ENCODE peak calls at places on chromosomes 11 and 22, in six cellular contexts. One of them, this sample, is unnamed.

GRCh38 chr22:37274380-37274862 is 7.9 kb upstream of the CYTH4 start:
- DNase-seq in WERI-Rb-1: no peak
- DNase-seq in stimulated activated CD4-positive, alpha-beta T cell treated with anti-CD3 and anti-CD28 coated beads, TNF-alpha, amount 100 ng/mL, for 24 hours: no peak
- DNase-seq in effector CD4-positive, alpha-beta T cell: no peak
- DNase-seq in DMS 273 treated with DMSO at 0.1 percent for 48 hours: no peak
- DNase-seq in thyroid gland: peak
- DNase-seq in this sample: no peak

GRCh38 chr22:37237371-37238268 is 6.4 kb downstream of the RAC2 start:
- DNase-seq in WERI-Rb-1: no peak
- DNase-seq in stimulated activated CD4-positive, alpha-beta T cell treated with anti-CD3 and anti-CD28 coated beads, TNF-alpha, amount 100 ng/mL, for 24 hours: no peak
- DNase-seq in effector CD4-positive, alpha-beta T cell: no peak
- DNase-seq in DMS 273 treated with DMSO at 0.1 percent for 48 hours: no peak
- DNase-seq in thyroid gland: no peak
- DNase-seq in this sample: no peak

GRCh38 chr11:111637885-111638284 is 35.6 kb downstream of the SIK2 start:
- DNase-seq in WERI-Rb-1: no peak
- DNase-seq in stimulated activated CD4-positive, alpha-beta T cell treated with anti-CD3 and anti-CD28 coated beads, TNF-alpha, amount 100 ng/mL, for 24 hours: no peak
- DNase-seq in effector CD4-positive, alpha-beta T cell: no peak
- DNase-seq in DMS 273 treated with DMSO at 0.1 percent for 48 hours: no peak
- DNase-seq in thyroid gland: no peak
- DNase-seq in this sample: no peak

GRCh38 chr22:47213571-47214230 is 451.3 kb downstream of the TBC1D22A start:
- DNase-seq in WERI-Rb-1: peak
- DNase-seq in stimulated activated CD4-positive, alpha-beta T cell treated with anti-CD3 and anti-CD28 coated beads, TNF-alpha, amount 100 ng/mL, for 24 hours: peak
- DNase-seq in effector CD4-positive, alpha-beta T cell: peak
- DNase-seq in DMS 273 treated with DMSO at 0.1 percent for 48 hours: no peak
- DNase-seq in thyroid gland: peak
- DNase-seq in this sample: no peak

GRCh38 chr11:3375552-3375951 is 3.4 kb downstream of the ZNF195 start:
- DNase-seq in WERI-Rb-1: no peak
- DNase-seq in stimulated activated CD4-positive, alpha-beta T cell treated with anti-CD3 and anti-CD28 coated beads, TNF-alpha, amount 100 ng/mL, for 24 hours: no peak
- DNase-seq in effector CD4-positive, alpha-beta T cell: no peak
- DNase-seq in DMS 273 treated with DMSO at 0.1 percent for 48 hours: no peak
- DNase-seq in thyroid gland: no peak
- DNase-seq in this sample: peak

GRCh38 chr11:102306048-102306575 is 11.2 kb upstream of the BIRC3 start:
- DNase-seq in WERI-Rb-1: no peak
- DNase-seq in stimulated activated CD4-positive, alpha-beta T cell treated with anti-CD3 and anti-CD28 coated beads, TNF-alpha, amount 100 ng/mL, for 24 hours: no peak
- DNase-seq in effector CD4-positive, alpha-beta T cell: no peak
- DNase-seq in DMS 273 treated with DMSO at 0.1 percent for 48 hours: no peak
- DNase-seq in thyroid gland: no peak
- DNase-seq in this sample: no peak

GRCh38 chr11:9219572-9219971 is 45.6 kb downstream of the DENND5A start:
- DNase-seq in WERI-Rb-1: peak
- DNase-seq in stimulated activated CD4-positive, alpha-beta T cell treated with anti-CD3 and anti-CD28 coated beads, TNF-alpha, amount 100 ng/mL, for 24 hours: no peak
- DNase-seq in effector CD4-positive, alpha-beta T cell: no peak
- DNase-seq in DMS 273 treated with DMSO at 0.1 percent for 48 hours: no peak
- DNase-seq in thyroid gland: no peak
- DNase-seq in this sample: peak

GRCh38 chr11:84854498-84854880 is 772.7 kb downstream of the DLG2 start:
- DNase-seq in WERI-Rb-1: no peak
- DNase-seq in stimulated activated CD4-positive, alpha-beta T cell treated with anti-CD3 and anti-CD28 coated beads, TNF-alpha, amount 100 ng/mL, for 24 hours: no peak
- DNase-seq in effector CD4-positive, alpha-beta T cell: no peak
- DNase-seq in DMS 273 treated with DMSO at 0.1 percent for 48 hours: no peak
- DNase-seq in thyroid gland: no peak
- DNase-seq in this sample: no peak

GRCh38 chr11:44883277-44883676 is 67.4 kb downstream of the TP53I11 start:
- DNase-seq in WERI-Rb-1: no peak
- DNase-seq in stimulated activated CD4-positive, alpha-beta T cell treated with anti-CD3 and anti-CD28 coated beads, TNF-alpha, amount 100 ng/mL, for 24 hours: no peak
- DNase-seq in effector CD4-positive, alpha-beta T cell: no peak
- DNase-seq in DMS 273 treated with DMSO at 0.1 percent for 48 hours: no peak
- DNase-seq in thyroid gland: no peak
- DNase-seq in this sample: no peak

GRCh38 chr11:121281609-121282164 is 10.9 kb upstream of the SC5D start:
- DNase-seq in WERI-Rb-1: no peak
- DNase-seq in stimulated activated CD4-positive, alpha-beta T cell treated with anti-CD3 and anti-CD28 coated beads, TNF-alpha, amount 100 ng/mL, for 24 hours: no peak
- DNase-seq in effector CD4-positive, alpha-beta T cell: no peak
- DNase-seq in DMS 273 treated with DMSO at 0.1 percent for 48 hours: no peak
- DNase-seq in thyroid gland: no peak
- DNase-seq in this sample: no peak

GRCh38 chr22:24578355-24579241 is 14.3 kb downstream of the LRRC75B start:
- DNase-seq in WERI-Rb-1: no peak
- DNase-seq in stimulated activated CD4-positive, alpha-beta T cell treated with anti-CD3 and anti-CD28 coated beads, TNF-alpha, amount 100 ng/mL, for 24 hours: no peak
- DNase-seq in effector CD4-positive, alpha-beta T cell: no peak
- DNase-seq in DMS 273 treated with DMSO at 0.1 percent for 48 hours: no peak
- DNase-seq in thyroid gland: no peak
- DNase-seq in this sample: no peak

GRCh38 chr22:29994941-29995340 is 85.3 kb upstream of the HORMAD2 start:
- DNase-seq in WERI-Rb-1: peak
- DNase-seq in stimulated activated CD4-positive, alpha-beta T cell treated with anti-CD3 and anti-CD28 coated beads, TNF-alpha, amount 100 ng/mL, for 24 hours: no peak
- DNase-seq in effector CD4-positive, alpha-beta T cell: no peak
- DNase-seq in DMS 273 treated with DMSO at 0.1 percent for 48 hours: no peak
- DNase-seq in thyroid gland: no peak
- DNase-seq in this sample: no peak

GRCh38 chr22:23903328-23903971 is 9.3 kb downstream of the MIF start:
- DNase-seq in WERI-Rb-1: no peak
- DNase-seq in stimulated activated CD4-positive, alpha-beta T cell treated with anti-CD3 and anti-CD28 coated beads, TNF-alpha, amount 100 ng/mL, for 24 hours: no peak
- DNase-seq in effector CD4-positive, alpha-beta T cell: no peak
- DNase-seq in DMS 273 treated with DMSO at 0.1 percent for 48 hours: peak
- DNase-seq in thyroid gland: no peak
- DNase-seq in this sample: no peak

GRCh38 chr11:9120659-9121350 is 29.4 kb upstream of the SCUBE2 start:
- DNase-seq in WERI-Rb-1: peak
- DNase-seq in stimulated activated CD4-positive, alpha-beta T cell treated with anti-CD3 and anti-CD28 coated beads, TNF-alpha, amount 100 ng/mL, for 24 hours: no peak
- DNase-seq in effector CD4-positive, alpha-beta T cell: no peak
- DNase-seq in DMS 273 treated with DMSO at 0.1 percent for 48 hours: no peak
- DNase-seq in thyroid gland: no peak
- DNase-seq in this sample: no peak

GRCh38 chr11:17786824-17787525 is 52.4 kb downstream of the KCNC1 start:
- DNase-seq in WERI-Rb-1: no peak
- DNase-seq in stimulated activated CD4-positive, alpha-beta T cell treated with anti-CD3 and anti-CD28 coated beads, TNF-alpha, amount 100 ng/mL, for 24 hours: no peak
- DNase-seq in effector CD4-positive, alpha-beta T cell: no peak
- DNase-seq in DMS 273 treated with DMSO at 0.1 percent for 48 hours: no peak
- DNase-seq in thyroid gland: no peak
- DNase-seq in this sample: peak

GRCh38 chr11:43765194-43765593 is 84.7 kb downstream of the HSD17B12 start:
- DNase-seq in WERI-Rb-1: no peak
- DNase-seq in stimulated activated CD4-positive, alpha-beta T cell treated with anti-CD3 and anti-CD28 coated beads, TNF-alpha, amount 100 ng/mL, for 24 hours: no peak
- DNase-seq in effector CD4-positive, alpha-beta T cell: no peak
- DNase-seq in DMS 273 treated with DMSO at 0.1 percent for 48 hours: no peak
- DNase-seq in thyroid gland: no peak
- DNase-seq in this sample: no peak

GRCh38 chr22:42425989-42426355 is 6.2 kb downstream of the NFAM1 start:
- DNase-seq in WERI-Rb-1: no peak
- DNase-seq in stimulated activated CD4-positive, alpha-beta T cell treated with anti-CD3 and anti-CD28 coated beads, TNF-alpha, amount 100 ng/mL, for 24 hours: no peak
- DNase-seq in effector CD4-positive, alpha-beta T cell: no peak
- DNase-seq in DMS 273 treated with DMSO at 0.1 percent for 48 hours: no peak
- DNase-seq in thyroid gland: no peak
- DNase-seq in this sample: no peak

GRCh38 chr22:45246060-45246985 is 5.6 kb upstream of the KIAA0930 start:
- DNase-seq in WERI-Rb-1: no peak
- DNase-seq in stimulated activated CD4-positive, alpha-beta T cell treated with anti-CD3 and anti-CD28 coated beads, TNF-alpha, amount 100 ng/mL, for 24 hours: no peak
- DNase-seq in effector CD4-positive, alpha-beta T cell: no peak
- DNase-seq in DMS 273 treated with DMSO at 0.1 percent for 48 hours: no peak
- DNase-seq in thyroid gland: no peak
- DNase-seq in this sample: peak

This sample was measured in skeletal muscle cell.